ENCODE peak calls at places on chromosomes 16 and 17, in ten cellular contexts. D is AG04449, H is fibroblast of the aortic adventitia, I is colonic mucosa, B is cardiac fibroblast, C is ovary, Y is fibroblast of pulmonary artery, L is lung, A is neural progenitor cell, J is mammary epithelial cell. E is an unnamed sample.
A peak's percentile ranks its signal among the peaks of the same experiment; 100 is the strongest.

GRCh38 chr16:56708821-56709685 is 20.9 kb upstream of the NUP93 start:
- DNase-seq in D (no peak), H (no peak), I (no peak), B (no peak), C (no peak), Y (no peak), L (no peak), A (no peak), J (no peak), E (no peak)

GRCh38 chr16:72721981-72722380 is 325.9 kb downstream of the ZFHX3 start:
- DNase-seq in D (no peak), H (no peak), I (no peak), B (no peak), C (no peak), Y (no peak), L (no peak), A (peak; percentile 8), J (no peak), E (no peak)

GRCh38 chr17:41617698-41618097 is 5.1 kb upstream of the KRT16 start:
- DNase-seq in D (no peak), H (no peak), I (no peak), B (no peak), C (no peak), Y (no peak), L (no peak), A (no peak), J (peak; percentile 67), E (no peak)

GRCh38 chr16:47504599-47504998 is 43.5 kb downstream of the PHKB start:
- DNase-seq in D (no peak), H (no peak), I (no peak), B (peak; percentile 27), C (no peak), Y (peak; percentile 7), L (no peak), A (no peak), J (peak; percentile 24), E (peak; percentile 59)

GRCh38 chr16:87304951-87305350 is 12.2 kb downstream of the C16orf95 start:
- DNase-seq in D (no peak), H (no peak), I (no peak), B (no peak), C (no peak), Y (no peak), L (no peak), A (no peak), J (no peak), E (no peak)

GRCh38 chr16:11742041-11742535 is 569 bp downstream of the TXNDC11 start:
- DNase-seq in D (no peak), H (no peak), I (peak; percentile 61), B (peak; percentile 13), C (peak; percentile 61), Y (no peak), L (peak; percentile 51), A (no peak), J (peak; percentile 27), E (no peak)

GRCh38 chr16:14101415-14101814 is 30.3 kb downstream of the MRTFB start:
- DNase-seq in D (no peak), H (no peak), I (no peak), B (no peak), C (no peak), Y (no peak), L (no peak), A (no peak), J (no peak), E (no peak)

GRCh38 chr16:8660841-8661301 is 13.5 kb upstream of the ABAT start:
- DNase-seq in D (peak; percentile 9), H (peak; percentile 67), I (peak; percentile 78), B (peak; percentile 64), C (peak; percentile 62), Y (peak; percentile 66), L (peak; percentile 70), A (peak; percentile 86), J (peak; percentile 65), E (peak; percentile 50)

GRCh38 chr17:74758846-74759163 is 10.4 kb downstream of the NHERF1 start:
- DNase-seq in D (no peak), H (peak; percentile 49), I (no peak), B (peak; percentile 48), C (no peak), Y (no peak), L (no peak), A (no peak), J (peak; percentile 35), E (no peak)

GRCh38 chr17:75909051-75909811 is 4.5 kb upstream of the MRPL38 start:
- DNase-seq in D (no peak), H (no peak), I (no peak), B (no peak), C (no peak), Y (no peak), L (peak; percentile 68), A (no peak), J (no peak), E (no peak)

GRCh38 chr17:75908201-75908600 is 3.5 kb upstream of the MRPL38 start:
- DNase-seq in D (no peak), H (no peak), I (no peak), B (no peak), C (no peak), Y (no peak), L (peak; percentile 86), A (no peak), J (no peak), E (no peak)

GRCh38 chr17:75906143-75906884 is 1.6 kb upstream of the MRPL38 start:
- DNase-seq in D (no peak), H (no peak), I (no peak), B (no peak), C (no peak), Y (no peak), L (no peak), A (no peak), J (no peak), E (no peak)

GRCh38 chr17:75910699-75911098 is 6.0 kb upstream of the MRPL38 start:
- DNase-seq in D (no peak), H (no peak), I (no peak), B (no peak), C (no peak), Y (no peak), L (no peak), A (peak; percentile 54), J (no peak), E (no peak)

GRCh38 chr17:75909812-75910274 is 5.2 kb upstream of the MRPL38 start:
- DNase-seq in D (no peak), H (no peak), I (no peak), B (no peak), C (peak; percentile 59), Y (no peak), L (no peak), A (no peak), J (peak; percentile 79), E (no peak)
- H3K4me3 ChIP-seq in D (no peak overlapping the region), H (no peak overlapping the region), I (no peak overlapping the region), B (no peak overlapping the region), C (no peak overlapping the region), Y (no peak overlapping the region), L (no peak overlapping the region), A (no peak overlapping the region), J (peak overlapping the region; percentile 21), E (no peak overlapping the region)

DNA sequence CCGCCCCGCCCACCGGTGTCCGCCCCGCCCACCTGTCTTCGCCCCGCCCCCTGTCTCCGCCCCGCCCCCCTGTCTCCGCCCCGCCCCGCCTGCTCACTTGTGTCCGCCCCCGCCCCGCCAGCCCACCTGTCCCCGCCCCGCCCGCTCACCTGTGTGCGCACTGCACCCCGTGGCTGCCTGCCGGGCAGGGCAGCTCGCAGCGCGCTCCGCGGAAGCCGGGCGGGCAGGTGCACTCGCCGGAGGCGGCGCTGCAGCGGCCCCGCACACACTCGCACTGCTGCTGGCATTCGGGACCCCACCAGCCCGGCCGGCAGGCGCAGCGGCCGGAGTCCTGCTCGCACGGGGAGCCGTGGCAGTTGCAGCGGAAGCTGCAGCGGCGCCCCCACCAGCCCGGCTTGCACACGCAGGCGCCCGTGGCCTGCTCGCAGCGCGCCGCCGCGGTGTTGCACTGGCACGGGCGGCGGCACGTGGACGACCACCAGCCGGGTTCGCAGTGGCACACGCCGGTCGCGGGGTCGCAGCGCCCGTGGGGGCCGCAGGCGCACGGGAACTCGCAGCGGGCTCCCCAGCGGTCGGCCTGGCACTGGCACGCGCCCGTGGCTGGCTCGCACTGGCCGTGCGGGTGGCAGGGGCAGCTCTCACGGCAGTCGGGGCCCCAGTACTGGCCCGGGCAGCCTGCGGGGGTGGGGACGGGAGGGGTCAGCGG is 2.1 kb downstream of the SCARF1 start:
- DNase-seq in D (no peak), H (no peak), I (peak; percentile 83), B (no peak), C (no peak), Y (no peak), L (peak; percentile 76), A (peak; percentile 87), J (peak; percentile 61), E (no peak)
- TF ChIP-seq CTCF in D (peak; percentile 17), H (no peak), I (no peak), B (no peak), C (no peak), Y (no peak), L (no peak), A (peak; percentile 57), J (peak; percentile 12), E (peak; percentile 11)

DNA sequence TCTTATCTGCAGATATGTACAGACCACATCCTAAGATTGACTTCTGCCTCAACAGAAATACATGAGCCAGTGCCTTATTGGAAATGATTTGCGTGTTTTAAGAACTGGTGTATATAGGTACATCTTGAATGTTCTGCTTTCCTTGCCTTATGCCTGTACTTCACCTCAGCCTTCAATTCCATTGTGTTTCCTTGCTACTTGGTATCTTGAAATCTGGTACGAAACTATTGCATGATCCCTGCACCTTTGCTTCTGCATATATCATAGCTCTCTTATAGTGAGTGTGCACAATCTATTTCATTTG is 1.5 kb downstream of the ATF7IP2 start:
- DNase-seq in D (no peak), H (no peak), I (no peak), B (no peak), C (no peak), Y (no peak), L (no peak), A (no peak), J (no peak), E (no peak)
- H3K4me3 ChIP-seq in D (no peak overlapping the region), H (peak overlapping the region; percentile 4), I (no peak overlapping the region), B (peak overlapping the region; percentile 66), C (no peak overlapping the region), Y (peak overlapping the region; percentile 73), L (no peak overlapping the region), A (peak overlapping the region; percentile 68), J (no peak overlapping the region), E (peak overlapping the region; percentile 65)

GRCh38 chr16:23668873-23669272 is 9.8 kb upstream of the PLK1 start:
- DNase-seq in D (no peak), H (no peak), I (no peak), B (peak; percentile 15), C (no peak), Y (no peak), L (no peak), A (no peak), J (no peak), E (no peak)

GRCh38 chr16:23668225-23668624 is 10.5 kb upstream of the PLK1 start:
- DNase-seq in D (no peak), H (no peak), I (no peak), B (no peak), C (no peak), Y (no peak), L (no peak), A (no peak), J (no peak), E (peak; percentile 71)

GRCh38 chr16:23666919-23667659 is 11.6 kb upstream of the PLK1 start:
- DNase-seq in D (no peak), H (no peak), I (no peak), B (no peak), C (no peak), Y (no peak), L (no peak), A (no peak), J (no peak), E (no peak)

GRCh38 chr16:23673971-23674614 is 4.6 kb upstream of the PLK1 start:
- DNase-seq in D (no peak), H (no peak), I (no peak), B (no peak), C (no peak), Y (no peak), L (no peak), A (peak; percentile 81), J (no peak), E (no peak)

GRCh38 chr16:23670137-23670776 is 8.4 kb upstream of the PLK1 start:
- DNase-seq in D (peak; percentile 67), H (peak; percentile 77), I (no peak), B (peak; percentile 89), C (no peak), Y (peak; percentile 65), L (no peak), A (no peak), J (peak; percentile 94), E (peak; percentile 62)
- TF ChIP-seq CTCF in D (no peak), H (no peak), I (no peak), B (no peak), C (no peak), Y (no peak), L (no peak), A (no peak), J (peak; percentile 1), E (no peak)